ENCODE peak calls at places on chromosomes 11 and 22, in four cellular contexts. A is astrocyte of the spinal cord, S is coronary artery, C is kidney epithelial cell. L is an unnamed sample.

GRCh38 chr11:91248199-91248807 is 976.3 kb upstream of the FAT3 start:
- DNase-seq in S (no peak), A (peak), C (peak), L (no peak)

GRCh38 chr22:48751539-48752437 is 1075.9 kb downstream of the BRD1 start:
- DNase-seq in C (no peak), A (no peak), S (peak), L (no peak)

GRCh38 chr22:47092896-47093311 is 330.5 kb downstream of the TBC1D22A start:
- DNase-seq in C (no peak), S (no peak), A (peak), L (peak)

GRCh38 chr11:114621072-114621471 is 25.5 kb upstream of the NXPE4 start:
- DNase-seq in S (no peak), C (no peak), A (no peak), L (no peak)

GRCh38 chr11:34128824-34129223 is 23.4 kb downstream of the NAT10 start:
- DNase-seq in C (no peak), S (no peak), A (no peak), L (no peak)

GRCh38 chr22:44701824-44702478 is at the start of gene PRR5:
- DNase-seq in A (peak), C (no peak), S (no peak), L (peak)

GRCh38 chr11:10373340-10373739 is 68.5 kb downstream of the ADM start:
- DNase-seq in S (no peak), C (no peak), A (peak), L (no peak)

GRCh38 chr11:117819096-117820040 is 5.2 kb downstream of the FXYD2 start:
- DNase-seq in S (no peak), A (peak), C (no peak), L (no peak)

GRCh38 chr11:113685650-113686349 is 20.3 kb downstream of the TMPRSS5 start:
- DNase-seq in C (no peak), S (no peak), A (no peak), L (no peak)

GRCh38 chr11:128523616-128524015 is 63.7 kb downstream of the ETS1 start:
- DNase-seq in C (no peak), A (peak), S (no peak), L (no peak)

GRCh38 chr22:44570476-44571445 is 72.7 kb upstream of the RTL6 start:
- DNase-seq in S (no peak), A (no peak), C (no peak), L (no peak)

GRCh38 chr11:112810951-112811350 is 150.3 kb upstream of the NCAM1 start:
- DNase-seq in S (no peak), C (no peak), A (no peak), L (no peak)

GRCh38 chr11:111557425-111558111 is 17.0 kb downstream of the LAYN start:
- DNase-seq in A (peak), S (no peak), C (peak), L (peak)

GRCh38 chr11:45343988-45344387 is 57.8 kb upstream of the SYT13 start:
- DNase-seq in C (no peak), A (no peak), S (no peak), L (no peak)
- TF ChIP-seq CTCF in C (no peak), A (no peak), S (no peak), L (no peak)

DNA sequence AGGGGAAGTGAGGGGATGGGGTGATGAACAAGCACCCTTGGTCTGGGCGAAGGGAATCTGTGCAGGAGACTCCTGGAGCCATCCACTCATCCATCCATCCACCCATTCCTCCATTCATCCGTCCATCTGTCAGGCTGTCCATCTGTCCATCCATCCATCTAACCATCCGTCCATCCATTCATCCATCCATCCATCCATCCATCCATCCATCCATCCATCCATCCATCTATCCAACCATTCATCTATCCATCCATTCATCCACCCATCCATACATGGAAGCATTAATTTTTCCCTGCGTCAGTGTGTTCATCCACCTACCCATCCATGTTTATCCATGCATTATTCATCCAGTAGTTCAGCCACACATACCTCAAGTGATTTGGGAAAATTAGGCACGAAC is 32.0 kb downstream of the WNT11 start:
- DNase-seq in C (no peak), S (no peak), A (no peak), L (no peak)
- H3K4me3 ChIP-seq in C (no peak), S (no peak), A (no peak), L (no peak)

GRCh38 chr11:101262995-101263394 is 133.4 kb upstream of the PGR start:
- DNase-seq in A (no peak), C (no peak), S (no peak), L (no peak)
- TF ChIP-seq CTCF in A (no peak), C (no peak), S (no peak), L (no peak)

GRCh38 chr11:57477507-57478189 is 17.3 kb downstream of the RTN4RL2 start:
- DNase-seq in C (no peak), A (no peak), S (no peak), L (no peak)
- H3K4me3 ChIP-seq in C (no peak), A (no peak), S (no peak), L (no peak)

GRCh38 chr11:64285885-64286800 is 495 bp downstream of the GPR137 start:
- DNase-seq in C (no peak), S (no peak), A (no peak), L (no peak)
- TF ChIP-seq CTCF in C (peak), S (no peak), A (no peak), L (no peak)

GRCh38 chr11:124895471-124895971 is 2.1 kb downstream of the ROBO4 start:
- DNase-seq in S (peak), A (no peak), C (no peak), L (no peak)
- H3K4me3 ChIP-seq in S (peak), A (no peak), C (no peak), L (no peak)

DNA sequence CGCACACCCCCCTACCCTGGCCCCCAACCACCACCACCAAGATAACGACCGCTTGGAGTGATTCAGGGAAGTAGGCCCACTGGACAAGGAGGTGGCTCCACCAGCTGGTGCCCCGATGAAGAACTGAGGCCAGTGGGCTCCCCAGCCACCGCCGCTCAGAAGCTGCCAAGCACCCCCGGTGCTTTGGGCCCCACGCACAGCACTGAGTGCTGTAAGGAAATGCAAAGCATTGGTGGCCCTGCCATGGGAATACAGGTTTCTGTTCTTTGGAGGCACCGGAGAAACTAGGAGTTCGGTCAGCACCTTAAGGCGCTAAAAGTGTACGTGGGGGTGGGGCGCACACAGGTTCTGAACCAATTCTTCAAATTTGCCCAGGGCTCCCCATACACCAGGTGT is 664 bp upstream of the PRSS23 start:
- DNase-seq in S (no peak), C (no peak), A (no peak), L (no peak)
- TF ChIP-seq CTCF in S (no peak), C (peak), A (peak), L (no peak)